ENCODE peak calls at places on chromosomes 2 and 18, in eight cellular contexts. I is HEK293T; Y is KBM-7; U is stimulated activated CD8-positive, alpha-beta memory T cell treated with anti-CD3 and anti-CD28 coated beads, Interleukin-4, amount 100 ng/mL, for 48 hours; N is activated naive CD4-positive, alpha-beta T cell; B is AG04449; R is neural progenitor cell; K is RKO. X is an unnamed sample.
A peak's percentile ranks its signal among the peaks of the same experiment; 100 is the strongest.

GRCh38 chr2:136378712-136379595 is 261.0 kb upstream of the CXCR4 start:
- DNase-seq in N (peak; percentile 8), U (peak; percentile 81), Y (peak; percentile 75), I (peak; percentile 54), K (peak; percentile 55), B (no peak), R (peak; percentile 80), X (peak; percentile 66)

GRCh38 chr2:110770696-110771425 is 38.5 kb downstream of the ACOXL start:
- DNase-seq in R (peak; percentile 95), Y (no peak), I (no peak), B (no peak), U (peak; percentile 12), N (no peak), K (peak; percentile 61), X (peak; percentile 33)

GRCh38 chr2:216107760-216108159 is 1.4 kb upstream of the XRCC5 start:
- DNase-seq in R (peak; percentile 81), K (no peak), I (no peak), Y (no peak), N (no peak), U (no peak), B (no peak), X (no peak)

GRCh38 chr18:41226186-41226585 is 728.8 kb upstream of the PIK3C3 start:
- DNase-seq in R (no peak), U (no peak), I (no peak), K (no peak), N (no peak), Y (no peak), B (peak; percentile 16), X (no peak)

GRCh38 chr2:241914542-241914941 is 45.0 kb downstream of the RTP5 start:
- DNase-seq in I (no peak), K (no peak), U (no peak), R (no peak), N (no peak), B (no peak), Y (no peak), X (no peak)

GRCh38 chr18:1296237-1296636 is 391.6 kb downstream of the ADCYAP1 start:
- DNase-seq in Y (no peak), R (no peak), N (no peak), K (no peak), B (no peak), U (no peak), I (no peak), X (no peak)

GRCh38 chr2:47354817-47355653 is 47.9 kb upstream of the MSH2 start:
- DNase-seq in U (no peak), I (no peak), R (no peak), Y (no peak), N (no peak), B (no peak), K (no peak), X (no peak)

GRCh38 chr2:18413794-18414396 is 146.6 kb downstream of the RDH14 start:
- DNase-seq in Y (no peak), K (peak; percentile 77), R (no peak), I (no peak), U (no peak), N (no peak), B (peak; percentile 46), X (no peak)

GRCh38 chr2:3628241-3628679 is 29.7 kb upstream of the ALLC start:
- DNase-seq in N (no peak), K (no peak), Y (no peak), R (no peak), I (no peak), U (peak; percentile 11), B (no peak), X (no peak)

GRCh38 chr2:70965506-70965905 is 12.9 kb upstream of the ANKRD53 start:
- DNase-seq in U (no peak), N (no peak), B (no peak), Y (no peak), R (no peak), I (no peak), K (no peak), X (no peak)

GRCh38 chr18:12882416-12882815 is 1.6 kb downstream of the PTPN2 start:
- DNase-seq in U (no peak), I (no peak), K (no peak), B (no peak), N (no peak), Y (no peak), R (no peak), X (no peak)

GRCh38 chr18:23134780-23135678 is at the start of gene CABLES1:
- DNase-seq in B (no peak), Y (peak; percentile 74), U (peak; percentile 43), R (peak; percentile 71), I (peak; percentile 75), N (no peak), K (peak; percentile 58), X (peak; percentile 88)

GRCh38 chr18:475202-475624 is 25.3 kb downstream of the COLEC12 start:
- DNase-seq in Y (no peak), I (no peak), R (no peak), U (no peak), K (peak; percentile 25), B (peak; percentile 70), N (no peak), X (no peak)

GRCh38 chr2:182078988-182079602 is 93.4 kb downstream of the PPP1R1C start:
- DNase-seq in I (no peak), R (no peak), Y (no peak), B (no peak), N (no peak), U (no peak), K (no peak), X (no peak)

GRCh38 chr18:46657115-46657955 is at the start of gene LOXHD1:
- DNase-seq in N (no peak), I (no peak), U (no peak), R (no peak), B (no peak), K (no peak), Y (no peak), X (no peak)